ENCODE peak calls at places on chromosome 22, in eight cellular contexts. M is right atrium auricular region, T is progenitor cell of endocrine pancreas, Y is PC-3, I is GM10248, B is right lobe of liver, U is K562, K is fibroblast of the aortic adventitia. J is an unnamed sample.

GRCh38 chr22:25485626-25486545 is 78.6 kb upstream of the GRK3 start:
- DNase-seq in T (no peak), M (no peak), U (no peak), B (no peak), I (peak), Y (no peak), K (no peak), J (no peak)

GRCh38 chr22:12613199-12613598 is 2914.8 kb upstream of the OR11H1 start:
- DNase-seq in I (no peak), K (no peak), T (no peak), B (no peak), M (no peak), Y (no peak), U (no peak), J (no peak)

GRCh38 chr22:48603621-48604320 is 1223.9 kb downstream of the BRD1 start:
- DNase-seq in B (no peak), Y (no peak), K (no peak), M (no peak), T (no peak), U (no peak), I (no peak), J (no peak)

GRCh38 chr22:17734197-17734596 is 40.1 kb downstream of the BID start:
- DNase-seq in T (no peak), K (peak), I (no peak), U (no peak), B (no peak), M (no peak), Y (no peak), J (no peak)

GRCh38 chr22:19108807-19109197 is 13.4 kb downstream of the DGCR2 start:
- DNase-seq in Y (no peak), K (no peak), B (no peak), I (no peak), M (no peak), T (no peak), U (no peak), J (no peak)

GRCh38 chr22:39236321-39237275 is 8.2 kb downstream of the PDGFB start:
- DNase-seq in T (no peak), M (peak), Y (no peak), U (peak), I (peak), B (no peak), K (no peak), J (no peak)

GRCh38 chr22:40220316-40221054 is 42.8 kb downstream of the TNRC6B start:
- DNase-seq in I (no peak), M (no peak), B (no peak), T (no peak), K (peak), U (no peak), Y (no peak), J (no peak)

GRCh38 chr22:45626198-45626651 is 45.4 kb upstream of the ATXN10 start:
- DNase-seq in I (no peak), M (no peak), B (no peak), T (no peak), K (no peak), Y (peak), U (no peak), J (no peak)

GRCh38 chr22:20774882-20775281 is 969 bp downstream of the SERPIND1 start:
- DNase-seq in I (no peak), Y (no peak), M (no peak), B (no peak), T (no peak), U (no peak), K (no peak), J (no peak)

DNA sequence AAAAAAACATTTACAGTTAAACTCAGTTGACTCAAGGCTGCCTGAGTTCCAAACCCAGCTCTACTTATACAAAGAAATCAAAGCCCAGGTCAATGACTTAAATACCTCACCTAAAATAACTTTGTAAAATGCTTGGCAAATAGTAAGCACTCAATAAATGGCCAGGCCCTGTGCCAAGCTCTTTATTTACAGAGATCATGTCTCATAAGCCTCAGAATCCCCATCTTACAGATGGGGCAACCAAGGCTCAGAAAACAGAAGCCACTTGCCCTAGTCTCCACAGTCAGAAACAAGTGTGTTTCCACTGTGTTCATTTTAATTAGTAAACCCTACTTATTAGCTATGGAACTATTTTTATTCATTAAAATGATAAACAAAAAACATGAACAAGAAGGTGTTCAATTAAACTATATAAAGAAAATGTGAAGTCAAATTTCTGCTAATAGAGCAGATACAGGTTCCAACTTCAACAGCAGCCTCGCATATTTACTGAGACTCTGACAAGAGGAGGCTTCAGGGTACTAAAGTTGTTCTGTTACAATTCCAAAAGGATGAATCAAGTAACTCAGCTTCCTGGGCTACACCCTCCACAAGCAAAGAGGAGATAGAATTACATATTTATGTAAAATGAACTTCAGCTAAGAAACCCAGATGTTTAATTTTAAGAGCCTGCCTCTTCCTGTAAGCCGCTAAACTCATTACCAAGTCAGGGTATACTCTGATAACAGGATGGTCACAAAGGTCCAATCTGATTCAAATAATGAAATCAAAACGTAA is 30.7 kb upstream of the TTC28 start:
- DNase-seq in I (no peak), U (no peak), T (no peak), Y (peak), B (no peak), K (peak), M (no peak), J (no peak)
- TF ChIP-seq CTCF in I (no peak), U (no peak), T (no peak), Y (no peak), B (no peak), K (no peak), M (no peak), J (no peak)

GRCh38 chr22:34975721-34976120 is 90.2 kb upstream of the ISX start:
- DNase-seq in K (no peak), Y (peak), T (no peak), B (no peak), M (no peak), U (no peak), I (no peak), J (no peak)
- TF ChIP-seq CTCF in K (no peak), Y (no peak), T (peak), B (no peak), M (no peak), U (peak), I (no peak), J (no peak)

DNA sequence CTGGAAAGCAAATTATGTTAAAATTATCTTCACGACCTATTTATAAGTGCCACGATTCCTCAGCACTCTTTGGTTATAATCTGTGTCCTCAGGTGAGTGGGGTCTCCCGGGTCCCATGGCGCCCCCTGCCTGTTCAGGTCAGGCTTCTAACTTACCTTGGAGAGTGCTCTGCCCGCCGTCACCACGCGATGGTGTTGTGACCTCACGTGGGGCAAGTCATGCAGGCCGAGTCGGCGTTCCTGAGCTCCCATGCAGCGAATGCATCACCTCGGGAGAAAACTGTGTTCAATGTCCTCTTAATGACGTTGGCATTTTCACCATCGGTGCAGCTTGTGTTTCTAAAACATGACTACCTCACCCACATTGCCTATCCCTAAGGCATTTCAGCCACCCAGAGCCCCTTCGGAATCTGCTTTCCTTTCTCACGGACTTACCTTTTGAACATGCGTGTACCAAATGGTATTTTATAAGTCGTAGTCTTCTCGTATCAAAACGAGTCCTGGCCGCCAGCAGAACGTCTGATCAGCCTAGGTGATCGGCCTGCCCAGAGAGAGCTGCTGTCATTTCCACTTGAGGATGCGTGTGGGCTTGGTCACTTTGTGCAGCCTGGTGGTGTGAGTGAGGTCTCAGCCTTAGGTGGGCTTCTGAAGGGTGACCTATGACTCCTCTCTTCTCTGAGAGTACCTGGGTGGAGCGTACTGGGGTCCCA is 64.8 kb downstream of the TBC1D22A start:
- DNase-seq in B (no peak), Y (no peak), M (no peak), U (no peak), T (no peak), K (no peak), I (no peak), J (no peak)
- TF ChIP-seq CTCF in B (no peak), Y (peak), M (no peak), U (no peak), T (peak), K (no peak), I (no peak), J (no peak)

GRCh38 chr22:22802346-22802970 is 85.2 kb upstream of the IGLL5 start:
- DNase-seq in Y (no peak), K (no peak), T (no peak), U (peak), I (peak), B (no peak), M (no peak), J (no peak)
- TF ChIP-seq CTCF in Y (peak), K (no peak), T (peak), U (no peak), I (peak), B (peak), M (peak), J (no peak)

GRCh38 chr22:26797910-26798309 is 140.5 kb downstream of the MIAT start:
- DNase-seq in Y (no peak), U (peak), K (no peak), B (no peak), T (no peak), M (no peak), I (no peak), J (no peak)
- TF ChIP-seq CTCF in Y (no peak), U (peak), K (no peak), B (no peak), T (no peak), M (no peak), I (no peak), J (no peak)

GRCh38 chr22:29156507-29156906 is 49.2 kb upstream of the EMID1 start:
- DNase-seq in M (no peak), B (no peak), T (no peak), U (peak), Y (no peak), I (peak), K (no peak), J (no peak)
- TF ChIP-seq CTCF in M (no peak), B (no peak), T (no peak), U (peak), Y (no peak), I (peak), K (no peak), J (no peak)

GRCh38 chr22:23984430-23984829 is 4.5 kb downstream of the GSTT2 start:
- DNase-seq in Y (no peak), M (no peak), T (no peak), K (peak), I (peak), U (no peak), B (no peak), J (no peak)
- TF ChIP-seq CTCF in Y (no peak), M (peak), T (no peak), K (peak), I (peak), U (no peak), B (no peak), J (no peak)

GRCh38 chr22:42296381-42296853 is 26.0 kb upstream of the TCF20 start:
- DNase-seq in U (no peak), T (no peak), B (no peak), M (no peak), I (no peak), K (no peak), Y (no peak), J (no peak)
- TF ChIP-seq CTCF in U (no peak), T (no peak), B (no peak), M (no peak), I (no peak), K (no peak), Y (peak), J (no peak)